ENCODE peak calls at places on chromosomes 7 and 10, in seven cellular contexts. H is stomach, A is A549, S is gastrocnemius medialis, D is ovary, Q is H54, J is uterus. O is an unnamed sample.

GRCh38 chr7:116710764-116711452 is 38.9 kb downstream of the MET start:
- DNase-seq in D (no peak), A (peak; percentile 58), H (no peak), S (no peak), Q (no peak), J (no peak), O (no peak)

GRCh38 chr10:113121153-113121552 is 171.1 kb downstream of the TCF7L2 start:
- DNase-seq in H (no peak), Q (no peak), S (no peak), D (no peak), J (no peak), A (no peak), O (no peak)

GRCh38 chr10:130188195-130189175 is 52.3 kb downstream of the GLRX3 start:
- DNase-seq in S (no peak), H (peak; percentile 20), Q (no peak), A (no peak), J (no peak), D (no peak), O (no peak)

GRCh38 chr7:134589491-134589941 is 40.6 kb downstream of the AKR1B15 start:
- DNase-seq in D (no peak), J (no peak), S (no peak), Q (no peak), A (no peak), H (peak; percentile 32), O (no peak)

GRCh38 chr10:88091490-88092061 is 228.2 kb downstream of the PTEN start:
- DNase-seq in A (no peak), J (no peak), D (no peak), S (peak; percentile 18), H (peak; percentile 38), Q (no peak), O (no peak)

GRCh38 chr7:21218155-21218554 is 209.7 kb upstream of the SP4 start:
- DNase-seq in Q (no peak), D (no peak), J (no peak), S (no peak), H (no peak), A (no peak), O (no peak)

GRCh38 chr7:51545131-51545530 is 228.5 kb upstream of the COBL start:
- DNase-seq in Q (no peak), H (no peak), A (no peak), S (no peak), J (no peak), D (no peak), O (no peak)

GRCh38 chr10:9222917-9223316 is 1168.4 kb downstream of the GATA3 start:
- DNase-seq in H (no peak), Q (no peak), J (no peak), A (no peak), S (no peak), D (no peak), O (no peak)

GRCh38 chr10:114024876-114025609 is 18.6 kb upstream of the ADRB1 start:
- DNase-seq in J (no peak), A (peak; percentile 25), Q (no peak), D (no peak), S (no peak), H (no peak), O (no peak)

GRCh38 chr7:39507866-39508551 is 58.2 kb upstream of the YAE1 start:
- DNase-seq in S (no peak), D (no peak), Q (no peak), H (no peak), J (no peak), A (no peak), O (no peak)

GRCh38 chr7:128876978-128877755 is 14.5 kb downstream of the ATP6V1F start:
- DNase-seq in S (peak; percentile 30), J (no peak), D (no peak), Q (no peak), A (no peak), H (no peak), O (no peak)

GRCh38 chr7:138668197-138668596 is 33.0 kb downstream of the SVOPL start:
- DNase-seq in A (no peak), Q (no peak), J (no peak), D (no peak), H (no peak), S (no peak), O (no peak)

GRCh38 chr7:70592171-70592570 is 539.8 kb upstream of the GALNT17 start:
- DNase-seq in D (no peak), J (no peak), S (no peak), Q (no peak), H (no peak), A (no peak), O (no peak)

GRCh38 chr10:133261726-133262325 is 14.8 kb downstream of the ADAM8 start:
- DNase-seq in S (peak; percentile 86), Q (peak; percentile 61), D (peak; percentile 94), J (peak; percentile 88), A (peak; percentile 75), H (peak; percentile 92), O (peak; percentile 95)
- TF ChIP-seq POLR2A in S (peak; percentile 64), Q (no peak), D (peak; percentile 45), J (peak; percentile 58), A (peak; percentile 65), H (no peak), O (no peak)

DNA sequence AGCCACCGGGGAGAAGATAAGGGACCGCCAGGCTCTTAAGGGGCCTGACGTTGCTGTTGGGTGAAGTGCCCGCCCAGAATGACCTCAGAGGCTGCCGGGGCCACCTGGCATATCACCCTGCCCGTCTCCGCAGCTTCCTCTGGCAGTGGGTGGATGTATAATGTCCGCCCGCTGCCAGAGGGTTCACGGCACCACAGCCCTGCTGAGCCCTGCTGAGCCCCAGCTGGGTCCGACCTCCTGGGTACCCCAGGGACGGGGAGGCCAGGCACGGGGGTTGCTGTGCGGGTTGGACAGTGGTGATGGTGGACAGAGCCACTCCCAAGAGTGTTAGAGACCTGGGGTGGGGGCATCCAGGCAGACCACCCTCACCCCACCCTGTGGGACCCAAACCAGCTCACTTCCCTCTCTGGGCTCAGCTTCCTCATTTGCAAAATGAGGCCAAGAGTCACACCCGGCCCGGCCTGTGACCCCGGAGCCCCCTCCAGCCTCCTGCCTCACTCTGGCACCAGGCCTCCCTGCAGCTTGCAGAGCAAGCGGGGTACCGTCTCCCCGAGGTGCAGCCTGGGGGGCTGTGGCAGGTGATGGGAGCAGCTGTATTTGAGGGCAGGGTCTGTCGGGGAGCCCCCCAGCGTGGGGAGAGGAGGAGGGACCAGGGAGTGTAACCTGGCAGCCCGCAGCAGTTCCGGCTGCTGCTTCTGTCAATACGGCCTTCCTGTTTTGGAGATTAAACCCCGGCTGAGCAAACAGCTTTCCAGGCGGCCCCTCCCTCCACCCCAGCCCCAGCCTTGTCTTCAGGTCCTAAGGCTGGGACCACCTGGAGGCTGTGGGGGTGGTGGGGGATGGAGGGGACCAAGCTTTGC is 8.4 kb upstream of the LFNG start:
- DNase-seq in D (no peak), J (no peak), H (peak; percentile 69), A (no peak), Q (no peak), S (no peak), O (no peak)
- TF ChIP-seq POLR2A in D (no peak), J (no peak), H (no peak), A (no peak), Q (no peak), S (no peak), O (no peak)

GRCh38 chr7:94509879-94510581 is 421 bp downstream of the CASD1 start:
- DNase-seq in S (peak; percentile 59), A (peak; percentile 84), D (peak; percentile 77), J (peak; percentile 57), H (peak; percentile 72), Q (peak; percentile 75), O (peak; percentile 81)
- TF ChIP-seq POLR2A in S (peak; percentile 18), A (peak; percentile 71), D (no peak), J (peak; percentile 62), H (no peak), Q (peak; percentile 85), O (peak; percentile 71)

DNA sequence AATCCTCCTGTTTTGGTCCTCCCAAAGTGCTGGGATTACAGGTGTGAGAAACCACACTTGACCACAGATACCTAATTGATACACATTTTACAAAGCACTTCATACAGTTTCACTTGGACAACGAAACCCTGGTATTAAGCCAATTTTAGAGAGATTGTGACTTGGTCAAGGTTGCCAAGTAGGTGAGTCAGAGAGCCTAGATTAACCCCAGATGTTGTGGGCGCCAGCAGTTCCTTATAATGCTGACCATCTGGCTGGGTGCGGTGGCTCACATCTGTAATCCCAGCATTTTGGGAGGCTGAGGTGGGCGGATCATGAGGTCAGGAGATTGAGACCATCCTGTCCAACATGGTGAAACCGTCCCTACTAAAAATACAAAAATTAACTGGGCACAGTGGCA is 4.9 kb upstream of the PHKG1 start:
- DNase-seq in A (no peak), S (peak; percentile 73), D (no peak), H (peak; percentile 44), J (peak; percentile 40), Q (peak; percentile 71), O (peak; percentile 70)
- TF ChIP-seq POLR2A in A (no peak), S (no peak), D (no peak), H (no peak), J (no peak), Q (no peak), O (no peak)

GRCh38 chr10:132384618-132385510 is 12.1 kb upstream of the PWWP2B start:
- DNase-seq in H (no peak), S (peak; percentile 4), Q (no peak), A (no peak), J (peak; percentile 9), D (no peak), O (no peak)
- TF ChIP-seq POLR2A in H (no peak), S (no peak), Q (no peak), A (no peak), J (no peak), D (no peak), O (no peak)

GRCh38 chr10:109922976-109923921 is at the start of gene XPNPEP1:
- DNase-seq in J (peak; percentile 86), A (peak; percentile 81), D (peak; percentile 90), S (peak; percentile 84), Q (peak; percentile 91), H (peak; percentile 92), O (peak; percentile 93)
- TF ChIP-seq POLR2A in J (peak; percentile 93), A (peak; percentile 76), D (peak; percentile 82), S (peak; percentile 95), Q (peak; percentile 91), H (no peak), O (peak; percentile 77)